ENCODE peak calls at places on chromosome 12, in seven cellular contexts. Q is H9, Y is neuronal stem cell, A is H1, T is IMR-90, K is mesendoderm, C is mesenchymal stem cell. W is an unnamed sample.

GRCh38 chr12:6301721-6302120 is 8.8 kb upstream of the PLEKHG6 start:
- DNase-seq in T (no peak), K (peak), Y (no peak), C (no peak), A (no peak), Q (no peak), W (no peak)

GRCh38 chr12:132560421-132560830 is 50.0 kb downstream of the LRCOL1 start:
- DNase-seq in Q (no peak), A (no peak), Y (no peak), C (no peak), K (peak), T (no peak), W (peak)

GRCh38 chr12:131223791-131224567 is 270.3 kb downstream of the ADGRD1 start:
- DNase-seq in T (no peak), Q (peak), C (no peak), Y (no peak), K (peak), A (peak), W (no peak)

GRCh38 chr12:114665411-114666181 is 18.4 kb downstream of the TBX3 start:
- DNase-seq in K (peak), A (no peak), Y (no peak), T (no peak), Q (peak), C (peak), W (no peak)

GRCh38 chr12:52243264-52243773 is 10.3 kb downstream of the KRT7 start:
- DNase-seq in A (no peak), Q (no peak), C (peak), T (peak), K (no peak), Y (no peak), W (peak)

GRCh38 chr12:103348935-103349334 is 146.8 kb downstream of the C12orf42 start:
- DNase-seq in Q (no peak), K (no peak), A (no peak), C (no peak), T (no peak), Y (no peak), W (no peak)

GRCh38 chr12:32024884-32025599 is 65.8 kb downstream of the RESF1 start:
- DNase-seq in A (no peak), Y (no peak), K (no peak), Q (no peak), C (no peak), T (no peak), W (no peak)

GRCh38 chr12:131895640-131896079 is 1.2 kb downstream of the ULK1 start:
- DNase-seq in Q (peak), T (no peak), Y (no peak), K (no peak), A (no peak), C (peak), W (no peak)

GRCh38 chr12:95738024-95738611 is 52.4 kb downstream of the NTN4 start:
- DNase-seq in K (no peak), T (no peak), Q (no peak), C (no peak), A (no peak), Y (no peak), W (no peak)

GRCh38 chr12:117577122-117577657 is 215.8 kb upstream of the NOS1 start:
- DNase-seq in Q (no peak), Y (no peak), T (no peak), K (no peak), C (no peak), A (no peak), W (no peak)

GRCh38 chr12:110893956-110894355 is 26.4 kb downstream of the MYL2 start:
- DNase-seq in C (no peak), A (no peak), T (no peak), K (no peak), Q (no peak), Y (no peak), W (no peak)

GRCh38 chr12:66931091-66931490 is 252.2 kb upstream of the GRIP1 start:
- DNase-seq in T (no peak), C (no peak), K (no peak), Q (no peak), A (no peak), Y (no peak), W (peak)

GRCh38 chr12:1913377-1914115 is 4.9 kb downstream of the CACNA2D4 start:
- DNase-seq in T (no peak), C (no peak), K (no peak), Q (peak), A (no peak), Y (no peak), W (no peak)

GRCh38 chr12:96238336-96239031 is 44.3 kb downstream of the ELK3 start:
- DNase-seq in Q (no peak), C (no peak), T (no peak), Y (no peak), A (no peak), K (no peak), W (no peak)

GRCh38 chr12:57833672-57834071 is 12.9 kb downstream of the CTDSP2 start:
- DNase-seq in K (no peak), T (no peak), A (no peak), C (no peak), Q (no peak), Y (no peak), W (no peak)

GRCh38 chr12:65463082-65463481 is 184.6 kb downstream of the MSRB3 start:
- DNase-seq in T (no peak), Q (no peak), C (no peak), A (no peak), K (no peak), Y (no peak), W (no peak)

GRCh38 chr12:88559772-88560171 is 20.5 kb downstream of the KITLG start:
- DNase-seq in C (no peak), K (no peak), Q (no peak), T (no peak), Y (no peak), A (no peak), W (no peak)

GRCh38 chr12:124236651-124237050 is 58.2 kb upstream of the RFLNA start:
- DNase-seq in K (no peak), A (no peak), Y (no peak), T (peak), C (peak), Q (no peak), W (peak)

GRCh38 chr12:55982319-55982936 is 8.6 kb downstream of the RAB5B start:
- DNase-seq in Q (no peak), K (no peak), A (no peak), C (no peak), Y (no peak), T (no peak), W (no peak)

DNA sequence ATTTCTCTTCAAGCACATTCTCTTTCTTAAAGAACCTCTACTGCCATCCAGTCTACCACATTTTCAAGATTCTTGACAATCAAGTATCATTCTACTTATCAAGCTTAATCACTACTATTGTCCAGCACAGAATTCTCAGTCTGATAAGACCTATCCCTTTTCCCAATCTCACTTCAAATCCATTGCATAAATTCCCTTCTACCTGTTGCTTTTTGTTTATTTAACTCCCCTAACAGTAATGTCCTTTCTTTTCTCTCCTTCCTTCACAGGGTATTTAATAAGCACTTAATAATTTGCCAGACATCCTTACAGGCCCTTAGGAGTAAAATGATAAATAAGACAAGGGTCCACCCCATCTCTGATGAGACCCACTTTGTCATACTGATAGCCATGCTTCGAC is 41.7 kb downstream of the ZFC3H1 start:
- DNase-seq in Q (no peak), K (peak), C (no peak), A (no peak), T (no peak), Y (no peak), W (no peak)
- H2BK5ac ChIP-seq in Q (no peak), K (no peak), C (no peak), A (no peak), T (no peak), Y (no peak), W (no peak)

GRCh38 chr12:109491671-109492070 is 14.2 kb downstream of the UBE3B start:
- DNase-seq in Y (no peak), T (no peak), Q (no peak), A (no peak), K (no peak), C (no peak), W (no peak)
- H2BK5ac ChIP-seq in Y (no peak), T (no peak), Q (no peak), A (no peak), K (no peak), C (no peak), W (no peak)

GRCh38 chr12:34347367-34347766 is 325.1 kb downstream of the ALG10 start:
- DNase-seq in Y (no peak), C (no peak), A (no peak), T (no peak), Q (no peak), K (no peak), W (no peak)
- H2BK5ac ChIP-seq in Y (no peak), C (no peak), A (no peak), T (no peak), Q (no peak), K (no peak), W (no peak)

GRCh38 chr12:23813206-23813605 is 136.3 kb downstream of the SOX5 start:
- DNase-seq in Y (no peak), Q (no peak), T (no peak), K (no peak), C (no peak), A (no peak), W (no peak)
- H2BK5ac ChIP-seq in Y (no peak), Q (no peak), T (no peak), K (no peak), C (no peak), A (no peak), W (no peak)

DNA sequence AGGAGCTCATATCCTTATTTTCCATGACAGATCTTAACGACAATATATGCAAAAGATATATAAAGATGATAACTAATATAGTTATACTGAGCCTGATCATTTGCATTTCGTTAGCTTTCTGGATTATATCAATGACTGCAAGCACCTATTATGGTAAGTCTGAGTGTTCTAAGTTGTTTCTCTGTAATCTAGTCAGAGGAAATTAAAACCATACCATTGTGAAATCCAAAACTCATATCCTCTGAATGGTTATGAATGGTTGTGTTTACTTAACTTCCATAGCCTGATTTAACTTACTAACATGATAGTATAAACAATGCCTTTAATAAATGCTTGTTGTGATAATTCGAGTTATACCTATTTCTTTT is 760 bp downstream of the TMEM19 start:
- DNase-seq in C (no peak), Y (no peak), K (no peak), T (peak), A (no peak), Q (no peak), W (no peak)
- H2BK5ac ChIP-seq in C (no peak), Y (no peak), K (no peak), T (peak), A (no peak), Q (no peak), W (no peak)

W was measured in trophoblast cell.